ENCODE peak calls at places on chromosomes 7 and 10, in seven cellular contexts. C is CD4-positive, alpha-beta memory T cell; H is tibial artery; I is NCI-H2029; Z is HCEC 1CT; O is A673; L is activated T-helper 1 cell treated with Interleukin-2 at 50 U/mL for 16 hours. S is an unnamed sample.
A peak's percentile ranks its signal among the peaks of the same experiment; 100 is the strongest.

GRCh38 chr7:8200717-8201116 is 61.2 kb downstream of the ICA1 start:
- DNase-seq in H (no peak), Z (no peak), I (no peak), L (no peak), O (no peak), C (no peak), S (no peak)

GRCh38 chr7:135678612-135679575 is 16.6 kb downstream of the STMP1 start:
- DNase-seq in C (no peak), L (no peak), O (no peak), H (no peak), I (peak; percentile 43), Z (peak; percentile 51), S (no peak)

GRCh38 chr10:9172276-9172675 is 1117.8 kb downstream of the GATA3 start:
- DNase-seq in L (no peak), I (no peak), H (no peak), O (no peak), C (no peak), Z (no peak), S (no peak)

GRCh38 chr10:129048513-129048912 is 418.5 kb upstream of the MGMT start:
- DNase-seq in Z (no peak), O (no peak), H (no peak), C (no peak), I (no peak), L (no peak), S (no peak)

GRCh38 chr7:132087421-132087820 is 488.8 kb downstream of the PLXNA4 start:
- DNase-seq in O (no peak), Z (no peak), L (no peak), I (no peak), H (peak; percentile 46), C (no peak), S (no peak)

GRCh38 chr7:29078286-29078685 is 68.1 kb downstream of the CPVL start:
- DNase-seq in Z (no peak), L (no peak), C (no peak), H (no peak), O (no peak), I (no peak), S (no peak)

GRCh38 chr10:57008189-57008588 is 647.1 kb upstream of the ZWINT start:
- DNase-seq in H (no peak), L (no peak), I (no peak), O (no peak), Z (no peak), C (no peak), S (no peak)

GRCh38 chr10:77236029-77236428 is 401.6 kb downstream of the KCNMA1 start:
- DNase-seq in H (no peak), I (no peak), C (no peak), O (no peak), Z (no peak), L (no peak), S (no peak)

GRCh38 chr10:79980711-79981110 is 31.8 kb upstream of the SFTPD start:
- DNase-seq in I (no peak), C (no peak), H (no peak), O (no peak), L (no peak), Z (no peak), S (no peak)

GRCh38 chr7:43782768-43783555 is 24.5 kb downstream of the BLVRA start:
- DNase-seq in C (no peak), L (no peak), I (no peak), O (no peak), H (peak; percentile 33), Z (no peak), S (no peak)

GRCh38 chr7:23467731-23468720 is 2.3 kb downstream of the IGF2BP3 start:
- DNase-seq in L (no peak), H (no peak), Z (peak; percentile 55), O (peak; percentile 69), C (peak; percentile 30), I (no peak), S (no peak)

GRCh38 chr7:139180700-139181311 is 50.2 kb upstream of the UBN2 start:
- DNase-seq in O (peak; percentile 33), C (no peak), I (no peak), H (no peak), L (no peak), Z (peak; percentile 6), S (no peak)

GRCh38 chr7:54841772-54842707 is 83.0 kb upstream of the SEC61G start:
- DNase-seq in H (no peak), Z (peak; percentile 48), L (no peak), O (no peak), I (no peak), C (no peak), S (no peak)

GRCh38 chr7:114087674-114088539 is 169.1 kb upstream of the PPP1R3A start:
- DNase-seq in H (no peak), O (no peak), Z (no peak), I (no peak), L (no peak), C (no peak), S (no peak)

GRCh38 chr7:43138710-43139601 is 26.5 kb downstream of the HECW1 start:
- DNase-seq in Z (no peak), L (no peak), I (no peak), C (no peak), H (no peak), O (peak; percentile 98), S (no peak)

GRCh38 chr10:97412891-97413304 is 11.8 kb upstream of the RRP12 start:
- DNase-seq in H (no peak), C (no peak), L (no peak), Z (no peak), O (no peak), I (no peak), S (no peak)

GRCh38 chr7:152574892-152575511 is 100.9 kb downstream of the XRCC2 start:
- DNase-seq in I (no peak), H (no peak), Z (no peak), O (no peak), C (no peak), L (no peak), S (no peak)

GRCh38 chr7:98178321-98178720 is 32.9 kb upstream of the BHLHA15 start:
- DNase-seq in Z (no peak), L (no peak), O (no peak), C (no peak), I (peak; percentile 94), H (no peak), S (no peak)

GRCh38 chr7:28005075-28005847 is 175.3 kb downstream of the JAZF1 start:
- DNase-seq in Z (peak; percentile 27), I (no peak), H (no peak), O (no peak), C (no peak), L (no peak), S (peak; percentile 23)

GRCh38 chr10:15660990-15661389 is 58.7 kb downstream of the ITGA8 start:
- DNase-seq in L (no peak), I (no peak), Z (no peak), C (no peak), H (no peak), O (peak; percentile 10), S (no peak)

GRCh38 chr7:93359520-93360198 is 127.5 kb downstream of the VPS50 start:
- DNase-seq in Z (no peak), H (no peak), L (no peak), O (no peak), I (peak; percentile 5), C (no peak), S (no peak)

GRCh38 chr10:42973870-42974692 is 102.8 kb upstream of the RET start:
- DNase-seq in C (no peak), O (no peak), L (no peak), H (peak; percentile 45), Z (no peak), I (no peak), S (no peak)

GRCh38 chr7:76142861-76143260 is 58.8 kb upstream of the SRRM3 start:
- DNase-seq in Z (no peak), H (no peak), L (no peak), I (no peak), O (no peak), C (no peak), S (no peak)

GRCh38 chr10:3887885-3888476 is 103.0 kb upstream of the KLF6 start:
- DNase-seq in Z (peak; percentile 89), C (peak; percentile 70), L (peak; percentile 47), H (peak; percentile 86), O (no peak), I (no peak), S (no peak)

GRCh38 chr7:142603870-142604448 is 145.3 kb upstream of the PRSS1 start:
- DNase-seq in H (no peak), C (peak; percentile 50), L (no peak), I (peak; percentile 34), O (peak; percentile 70), Z (peak; percentile 49), S (peak; percentile 3)

GRCh38 chr7:23275906-23276305 is 23.2 kb upstream of the MALSU1 start:
- DNase-seq in I (no peak), L (no peak), O (no peak), H (no peak), Z (no peak), C (no peak), S (no peak)

GRCh38 chr7:69782917-69783684 is 184.8 kb downstream of the AUTS2 start:
- DNase-seq in I (peak; percentile 63), O (no peak), H (peak; percentile 70), L (no peak), Z (no peak), C (no peak), S (peak; percentile 83)

GRCh38 chr10:114771749-114772148 is 49.8 kb upstream of the FHIP2A start:
- DNase-seq in I (no peak), C (no peak), Z (no peak), O (no peak), L (no peak), H (no peak), S (no peak)

GRCh38 chr7:157396316-157397035 is 59.7 kb downstream of the DNAJB6 start:
- DNase-seq in Z (no peak), L (no peak), H (no peak), I (no peak), O (no peak), C (no peak), S (no peak)

GRCh38 chr7:152860302-152860701 is 100.8 kb downstream of the ACTR3B start:
- DNase-seq in L (no peak), Z (no peak), I (no peak), C (no peak), O (no peak), H (no peak), S (no peak)

GRCh38 chr7:99762680-99763327 is 21.2 kb downstream of the CYP3A4 start:
- DNase-seq in Z (no peak), I (no peak), H (no peak), L (no peak), C (no peak), O (no peak), S (no peak)